ENCODE peak calls at places on chromosome 20, in four cellular contexts. I is NAMALWA, Q is left cardiac atrium, S is NCI-H69. F is an unnamed sample.

GRCh38 chr20:13717631-13718044 is 67.1 kb downstream of the ESF1 start:
- DNase-seq in S (no peak), Q (no peak), I (no peak), F (no peak)

GRCh38 chr20:37282558-37282957 is 6.9 kb upstream of the MANBAL start:
- DNase-seq in Q (no peak), I (no peak), S (no peak), F (peak)

GRCh38 chr20:32804817-32805216 is 14.9 kb upstream of the MAPRE1 start:
- DNase-seq in S (no peak), I (no peak), Q (no peak), F (no peak)

GRCh38 chr20:47843886-47844567 is 58.7 kb upstream of the SULF2 start:
- DNase-seq in I (no peak), Q (no peak), S (peak), F (peak)

GRCh38 chr20:10505320-10506226 is 70.5 kb downstream of the SLX4IP start:
- DNase-seq in I (no peak), S (no peak), Q (peak), F (peak)

GRCh38 chr20:41782730-41783406 is 164.7 kb upstream of the CHD6 start:
- DNase-seq in Q (no peak), I (no peak), S (peak), F (no peak)

GRCh38 chr20:19971121-19971520 is 46.0 kb upstream of the NAA20 start:
- DNase-seq in Q (no peak), S (no peak), I (no peak), F (no peak)

GRCh38 chr20:36162272-36162966 is 7.9 kb downstream of the EPB41L1 start:
- DNase-seq in S (peak), I (peak), Q (peak), F (peak)

GRCh38 chr20:3218307-3218988 is 9.2 kb downstream of the ITPA start:
- DNase-seq in S (peak), I (peak), Q (peak), F (peak)

GRCh38 chr20:51156041-51156795 is 133.3 kb upstream of the KCNG1 start:
- DNase-seq in S (no peak), Q (no peak), I (no peak), F (peak)

GRCh38 chr20:32052792-32053362 is 835 bp downstream of the HCK start:
- DNase-seq in S (peak), I (peak), Q (peak), F (peak)

GRCh38 chr20:25437153-25437581 is 29.7 kb downstream of the GINS1 start:
- DNase-seq in Q (no peak), I (no peak), S (no peak), F (peak)

F was measured in left kidney.